ENCODE peak calls at places on chromosomes 1 and 21, in five cellular contexts. J, A, K, D and G are unnamed samples.

GRCh38 chr1:100760511-100760910 is 41.0 kb downstream of the VCAM1 start:
- DNase-seq in J (no peak), A (no peak), K (no peak), D (no peak), G (no peak)

GRCh38 chr1:13828454-13829151 is 128.6 kb downstream of the PRDM2 start:
- DNase-seq in J (no peak), A (no peak), K (peak; percentile 35), D (no peak), G (no peak)

GRCh38 chr1:6313382-6314265 is 52.7 kb upstream of the GPR153 start:
- DNase-seq in J (no peak), A (no peak), K (peak; percentile 17), D (no peak), G (no peak)

GRCh38 chr1:11519629-11520031 is 40.7 kb downstream of the DISP3 start:
- DNase-seq in J (no peak), A (no peak), K (no peak), D (no peak), G (no peak)

GRCh38 chr1:33099290-33100118 is 18.6 kb downstream of the AZIN2 start:
- DNase-seq in J (peak; percentile 87), A (no peak), K (no peak), D (no peak), G (peak; percentile 100)

GRCh38 chr1:19514391-19514831 is 29.1 kb upstream of the CAPZB start:
- DNase-seq in J (no peak), A (no peak), K (no peak), D (no peak), G (no peak)

GRCh38 chr1:59322394-59323179 is 25.7 kb downstream of the FGGY start:
- DNase-seq in J (no peak), A (no peak), K (no peak), D (no peak), G (no peak)

GRCh38 chr1:113074237-113074636 is 1.2 kb downstream of the LRIG2 start:
- DNase-seq in J (no peak), A (no peak), K (no peak), D (no peak), G (no peak)

GRCh38 chr21:28540514-28540913 is 452.2 kb downstream of the LTN1 start:
- DNase-seq in J (no peak), A (no peak), K (no peak), D (no peak), G (no peak)

GRCh38 chr1:203526572-203526971 is 32.6 kb downstream of the OPTC start:
- DNase-seq in J (no peak), A (no peak), K (no peak), D (no peak), G (no peak)

GRCh38 chr1:61568460-61569211 is 156.3 kb downstream of the TM2D1 start:
- DNase-seq in J (no peak), A (no peak), K (peak; percentile 7), D (no peak), G (no peak)

GRCh38 chr21:17802568-17802967 is 16.6 kb downstream of the C21orf91 start:
- DNase-seq in J (no peak), A (no peak), K (no peak), D (no peak), G (no peak)

GRCh38 chr1:181149326-181150000 is 61.0 kb downstream of the IER5 start:
- DNase-seq in J (peak; percentile 85), A (no peak), K (no peak), D (no peak), G (no peak)

GRCh38 chr21:26169061-26169610 is 1.4 kb downstream of the APP start:
- DNase-seq in J (peak; percentile 43), A (no peak), K (peak; percentile 67), D (peak; percentile 71), G (no peak)

GRCh38 chr1:58907398-58907797 is 123.6 kb upstream of the JUN start:
- DNase-seq in J (no peak), A (no peak), K (no peak), D (no peak), G (no peak)

GRCh38 chr1:108615544-108615943 is 45.3 kb downstream of the HENMT1 start:
- DNase-seq in J (no peak), A (no peak), K (no peak), D (no peak), G (no peak)

GRCh38 chr1:67937010-67937409 is 103.7 kb upstream of the GNG12 start:
- DNase-seq in J (no peak), A (no peak), K (no peak), D (no peak), G (no peak)

GRCh38 chr1:178224358-178224757 is 130.5 kb downstream of the RASAL2 start:
- DNase-seq in J (no peak), A (no peak), K (no peak), D (no peak), G (no peak)

GRCh38 chr1:161956097-161956496 is 67.6 kb downstream of the OLFML2B start:
- DNase-seq in J (no peak), A (no peak), K (no peak), D (no peak), G (peak; percentile 91)

GRCh38 chr1:248872752-248873408 is 14.0 kb upstream of the ZNF692 start:
- DNase-seq in J (peak; percentile 39), A (peak; percentile 36), K (peak; percentile 51), D (peak; percentile 55), G (peak; percentile 3)

GRCh38 chr1:192980856-192981255 is 78.3 kb downstream of the UCHL5 start:
- DNase-seq in J (no peak), A (no peak), K (no peak), D (no peak), G (no peak)

GRCh38 chr1:26387447-26387846 is 14.9 kb upstream of the ZNF683 start:
- DNase-seq in J (no peak), A (no peak), K (no peak), D (no peak), G (no peak)

GRCh38 chr21:45134677-45135076 is 60.3 kb downstream of the ADARB1 start:
- DNase-seq in J (no peak), A (no peak), K (no peak), D (no peak), G (no peak)

GRCh38 chr1:216528816-216529215 is 105.6 kb upstream of the USH2A start:
- DNase-seq in J (no peak), A (no peak), K (no peak), D (no peak), G (no peak)

GRCh38 chr1:79105499-79105898 is 99.0 kb upstream of the ADGRL4 start:
- DNase-seq in J (no peak), A (no peak), K (no peak), D (no peak), G (no peak)